ENCODE peak calls at places on chromosomes 6 and 20, in seven cellular contexts. K is endothelial cell of umbilical vein, Q is IMR-90, I is stomach, E is A549, N is uterus, U is HCT116. R is an unnamed sample.

GRCh38 chr6:1498491-1499113 is 109.2 kb downstream of the FOXF2 start:
- DNase-seq in K (no peak), Q (peak), I (no peak), E (no peak), N (no peak), U (no peak), R (no peak)

GRCh38 chr6:21594427-21595264 is 1.1 kb downstream of the SOX4 start:
- DNase-seq in K (peak), Q (peak), I (peak), E (peak), N (peak), U (no peak), R (peak)

GRCh38 chr6:151589667-151590066 is 95.8 kb downstream of the CCDC170 start:
- DNase-seq in K (no peak), Q (no peak), I (no peak), E (no peak), N (no peak), U (no peak), R (no peak)

GRCh38 chr20:60295214-60295613 is 337.0 kb downstream of the CDH26 start:
- DNase-seq in K (no peak), Q (no peak), I (no peak), E (no peak), N (no peak), U (no peak), R (no peak)

GRCh38 chr20:22402990-22403859 is 181.1 kb downstream of the FOXA2 start:
- DNase-seq in K (no peak), Q (no peak), I (no peak), E (peak), N (no peak), U (no peak), R (no peak)

GRCh38 chr6:159760602-159761057 is 1.2 kb upstream of the ACAT2 start:
- DNase-seq in K (peak), Q (peak), I (no peak), E (peak), N (no peak), U (no peak), R (no peak)

GRCh38 chr6:125357515-125358256 is 55.9 kb upstream of the HDDC2 start:
- DNase-seq in K (no peak), Q (no peak), I (no peak), E (no peak), N (no peak), U (no peak), R (no peak)

GRCh38 chr6:160238786-160239751 is 19.6 kb downstream of the SLC22A2 start:
- DNase-seq in K (no peak), Q (no peak), I (no peak), E (peak), N (no peak), U (no peak), R (peak)

GRCh38 chr20:20024942-20025341 is 7.8 kb downstream of the NAA20 start:
- DNase-seq in K (no peak), Q (peak), I (no peak), E (no peak), N (no peak), U (no peak), R (no peak)

GRCh38 chr6:44917430-44917829 is 410.7 kb upstream of the RUNX2 start:
- DNase-seq in K (no peak), Q (peak), I (no peak), E (no peak), N (no peak), U (no peak), R (no peak)

GRCh38 chr6:170175644-170176620 is 114.9 kb downstream of the DLL1 start:
- DNase-seq in K (no peak), Q (no peak), I (no peak), E (no peak), N (no peak), U (no peak), R (no peak)

GRCh38 chr6:101226677-101227135 is 166.8 kb upstream of the GRIK2 start:
- DNase-seq in K (no peak), Q (peak), I (no peak), E (peak), N (no peak), U (peak), R (peak)

GRCh38 chr20:36506253-36506652 is 35.1 kb upstream of the MYL9 start:
- DNase-seq in K (peak), Q (no peak), I (no peak), E (peak), N (no peak), U (no peak), R (peak)

GRCh38 chr20:50601511-50602431 is 89.6 kb downstream of the RIPOR3 start:
- DNase-seq in K (no peak), Q (no peak), I (no peak), E (no peak), N (no peak), U (no peak), R (no peak)

GRCh38 chr6:30219244-30219643 is 6.0 kb upstream of the TRIM26 start:
- DNase-seq in K (peak), Q (peak), I (peak), E (peak), N (no peak), U (no peak), R (peak)

GRCh38 chr6:105207524-105208269 is 27.9 kb upstream of the POPDC3 start:
- DNase-seq in K (peak), Q (peak), I (no peak), E (peak), N (no peak), U (no peak), R (no peak)

GRCh38 chr6:37320649-37321048 is 33.1 kb upstream of the RNF8 start:
- DNase-seq in K (no peak), Q (no peak), I (no peak), E (no peak), N (no peak), U (no peak), R (no peak)

GRCh38 chr20:33009214-33010132 is 2.0 kb downstream of the BPIFB2 start:
- DNase-seq in K (no peak), Q (no peak), I (no peak), E (no peak), N (no peak), U (no peak), R (peak)

GRCh38 chr6:166494757-166495486 is 91.6 kb downstream of the RAMACL start:
- DNase-seq in K (no peak), Q (no peak), I (no peak), E (no peak), N (no peak), U (no peak), R (no peak)

GRCh38 chr6:6723792-6724318 is 135.3 kb downstream of the LY86 start:
- DNase-seq in K (no peak), Q (no peak), I (no peak), E (no peak), N (no peak), U (no peak), R (no peak)

GRCh38 chr20:48329676-48330644 is 497.8 kb downstream of the PREX1 start:
- DNase-seq in K (peak), Q (peak), I (no peak), E (peak), N (no peak), U (no peak), R (no peak)

GRCh38 chr6:54990001-54990400 is 143.4 kb downstream of the FAM83B start:
- DNase-seq in K (no peak), Q (peak), I (no peak), E (no peak), N (no peak), U (no peak), R (no peak)

GRCh38 chr20:35618372-35619131 is 2.9 kb downstream of the SPAG4 start:
- DNase-seq in K (peak), Q (peak), I (no peak), E (no peak), N (peak), U (no peak), R (peak)

GRCh38 chr6:107116328-107116892 is 1.1 kb upstream of the BEND3 start:
- DNase-seq in K (peak), Q (no peak), I (peak), E (peak), N (no peak), U (no peak), R (peak)

GRCh38 chr6:107114213-107114871 is 973 bp downstream of the BEND3 start:
- DNase-seq in K (peak), Q (peak), I (peak), E (peak), N (peak), U (peak), R (peak)

GRCh38 chr6:107113460-107114212 is 1.7 kb downstream of the BEND3 start:
- DNase-seq in K (no peak), Q (no peak), I (no peak), E (no peak), N (peak), U (no peak), R (no peak)

GRCh38 chr6:107115695-107116327 is 496 bp upstream of the BEND3 start:
- DNase-seq in K (peak), Q (no peak), I (peak), E (peak), N (peak), U (no peak), R (peak)

DNA sequence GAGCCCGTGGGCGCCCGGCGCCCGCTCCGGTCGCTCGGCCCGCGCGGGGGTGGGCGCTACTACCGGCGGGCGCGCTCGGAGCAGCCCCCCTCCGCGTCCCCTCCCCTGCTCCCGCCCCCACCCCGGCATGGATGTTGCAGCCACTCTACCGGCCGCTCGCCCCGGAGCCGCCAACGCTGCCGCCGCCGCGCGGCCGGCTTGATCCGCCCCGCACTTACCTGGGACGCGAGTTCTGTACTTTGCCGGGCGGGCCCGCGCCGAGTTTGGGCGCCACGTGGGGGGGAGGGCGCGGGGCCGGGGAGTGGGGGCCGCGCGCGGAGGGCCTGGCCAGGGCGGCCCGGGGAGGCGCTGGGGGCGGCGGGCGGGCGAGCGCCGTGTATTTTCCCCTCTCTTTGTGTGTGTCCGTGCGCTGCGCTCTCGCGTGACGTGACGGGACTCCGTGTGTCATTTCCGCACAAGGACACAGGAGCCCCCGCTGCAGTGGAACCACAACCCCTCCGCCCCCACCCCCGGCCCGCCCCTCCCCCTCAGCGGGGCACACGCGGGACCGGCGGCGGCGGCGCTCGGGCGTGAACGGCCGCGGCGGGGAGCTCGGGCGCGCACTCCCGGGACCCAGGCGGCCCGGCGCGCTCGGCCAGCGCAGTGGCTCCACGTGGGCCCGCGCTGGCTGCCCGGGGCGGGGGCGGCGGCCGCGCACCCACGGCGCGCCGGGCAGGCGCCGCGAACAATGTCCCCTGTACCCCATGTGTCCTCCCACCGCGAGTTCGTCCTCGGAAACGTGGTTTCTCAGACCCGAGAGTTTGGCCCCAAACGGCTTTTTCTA is at the start of gene BEND3:
- DNase-seq in K (no peak), Q (no peak), I (peak), E (peak), N (peak), U (no peak), R (peak)
- TF ChIP-seq POLR2A in K (no peak), Q (no peak), I (no peak), E (peak), N (no peak), U (no peak), R (no peak)

GRCh38 chr6:77740380-77740779 is 87.5 kb downstream of the MEI4 start:
- DNase-seq in K (peak), Q (peak), I (no peak), E (peak), N (no peak), U (peak), R (no peak)
- TF ChIP-seq CTCF in K (no peak), Q (peak), I (no peak), E (peak), N (no peak), U (no peak), R (no peak)

GRCh38 chr6:42099340-42100028 is 42.9 kb downstream of the C6orf132 start:
- DNase-seq in K (no peak), Q (peak), I (peak), E (no peak), N (peak), U (no peak), R (peak)
- H3K27ac ChIP-seq in K (no peak), Q (peak), I (peak), E (peak), N (peak), U (peak), R (peak)

GRCh38 chr20:63625771-63626423 is 1.0 kb downstream of the GMEB2 start:
- DNase-seq in K (no peak), Q (peak), I (no peak), E (peak), N (peak), U (no peak), R (no peak)
- TF ChIP-seq POLR2A in K (peak), Q (peak), I (no peak), E (no peak), N (no peak), U (peak), R (no peak)

R was measured in Peyer's patch.